ENCODE peak calls at places on chromosomes 13 and 19, in seven cellular contexts. One of them, this sample, is unnamed.

GRCh38 chr13:48853381-48854102 is 122.2 kb upstream of the FNDC3A start:
- DNase-seq in IMR-90: peak; percentile 67
- DNase-seq in mesendoderm: no peak
- DNase-seq in neuronal stem cell: no peak
- DNase-seq in H1: no peak
- DNase-seq in mesenchymal stem cell: peak; percentile 71
- DNase-seq in trophoblast cell: no peak
- DNase-seq in this sample: no peak

GRCh38 chr19:5074418-5074817 is 105.5 kb downstream of the KDM4B start:
- DNase-seq in IMR-90: no peak
- DNase-seq in mesendoderm: no peak
- DNase-seq in neuronal stem cell: no peak
- DNase-seq in H1: no peak
- DNase-seq in mesenchymal stem cell: no peak
- DNase-seq in trophoblast cell: no peak
- DNase-seq in this sample: no peak

GRCh38 chr13:110366733-110367132 is 59.6 kb downstream of the COL4A2 start:
- DNase-seq in IMR-90: no peak
- DNase-seq in mesendoderm: no peak
- DNase-seq in neuronal stem cell: no peak
- DNase-seq in H1: no peak
- DNase-seq in mesenchymal stem cell: no peak
- DNase-seq in trophoblast cell: no peak
- DNase-seq in this sample: no peak

GRCh38 chr13:108437496-108437895 is 168.0 kb downstream of the TNFSF13B start:
- DNase-seq in IMR-90: no peak
- DNase-seq in mesendoderm: no peak
- DNase-seq in neuronal stem cell: no peak
- DNase-seq in H1: no peak
- DNase-seq in mesenchymal stem cell: no peak
- DNase-seq in trophoblast cell: no peak
- DNase-seq in this sample: no peak

GRCh38 chr19:49343127-49343526 is 7.9 kb downstream of the CD37 start:
- DNase-seq in IMR-90: no peak
- DNase-seq in mesendoderm: no peak
- DNase-seq in neuronal stem cell: no peak
- DNase-seq in H1: no peak
- DNase-seq in mesenchymal stem cell: no peak
- DNase-seq in trophoblast cell: no peak
- DNase-seq in this sample: no peak

GRCh38 chr13:77745784-77746183 is 48.3 kb downstream of the SLAIN1 start:
- DNase-seq in IMR-90: no peak
- DNase-seq in mesendoderm: no peak
- DNase-seq in neuronal stem cell: no peak
- DNase-seq in H1: no peak
- DNase-seq in mesenchymal stem cell: no peak
- DNase-seq in trophoblast cell: no peak
- DNase-seq in this sample: no peak

GRCh38 chr19:43798546-43799409 is 3.5 kb downstream of the LYPD5 start:
- DNase-seq in IMR-90: no peak
- DNase-seq in mesendoderm: peak; percentile 76
- DNase-seq in neuronal stem cell: no peak
- DNase-seq in H1: peak; percentile 79
- DNase-seq in mesenchymal stem cell: no peak
- DNase-seq in trophoblast cell: peak; percentile 84
- DNase-seq in this sample: peak; percentile 90

GRCh38 chr19:10486551-10486950 is 16.6 kb downstream of the KEAP1 start:
- DNase-seq in IMR-90: no peak
- DNase-seq in mesendoderm: no peak
- DNase-seq in neuronal stem cell: no peak
- DNase-seq in H1: no peak
- DNase-seq in mesenchymal stem cell: no peak
- DNase-seq in trophoblast cell: no peak
- DNase-seq in this sample: no peak

GRCh38 chr13:21518617-21519144 is 59.6 kb upstream of the ZDHHC20 start:
- DNase-seq in IMR-90: no peak
- DNase-seq in mesendoderm: no peak
- DNase-seq in neuronal stem cell: no peak
- DNase-seq in H1: no peak
- DNase-seq in mesenchymal stem cell: no peak
- DNase-seq in trophoblast cell: no peak
- DNase-seq in this sample: no peak

GRCh38 chr19:39277598-39277997 is 9.4 kb downstream of the IFNL2 start:
- DNase-seq in IMR-90: no peak
- DNase-seq in mesendoderm: no peak
- DNase-seq in neuronal stem cell: no peak
- DNase-seq in H1: no peak
- DNase-seq in mesenchymal stem cell: peak; percentile 40
- DNase-seq in trophoblast cell: peak; percentile 63
- DNase-seq in this sample: no peak

GRCh38 chr13:109140777-109141354 is 511.5 kb downstream of the MYO16 start:
- DNase-seq in IMR-90: no peak
- DNase-seq in mesendoderm: no peak
- DNase-seq in neuronal stem cell: no peak
- DNase-seq in H1: no peak
- DNase-seq in mesenchymal stem cell: no peak
- DNase-seq in trophoblast cell: no peak
- DNase-seq in this sample: no peak

GRCh38 chr13:108086678-108087077 is 128.7 kb downstream of the LIG4 start:
- DNase-seq in IMR-90: peak; percentile 46
- DNase-seq in mesendoderm: peak; percentile 79
- DNase-seq in neuronal stem cell: no peak
- DNase-seq in H1: no peak
- DNase-seq in mesenchymal stem cell: peak; percentile 35
- DNase-seq in trophoblast cell: no peak
- DNase-seq in this sample: peak; percentile 39

GRCh38 chr13:20435616-20436368 is 89.9 kb downstream of the CRYL1 start:
- DNase-seq in IMR-90: no peak
- DNase-seq in mesendoderm: no peak
- DNase-seq in neuronal stem cell: no peak
- DNase-seq in H1: no peak
- DNase-seq in mesenchymal stem cell: no peak
- DNase-seq in trophoblast cell: no peak
- DNase-seq in this sample: peak; percentile 52

GRCh38 chr19:7928741-7929701 is 3.1 kb upstream of the CTXN1 start:
- DNase-seq in IMR-90: peak; percentile 88
- DNase-seq in mesendoderm: peak; percentile 91
- DNase-seq in neuronal stem cell: no peak
- DNase-seq in H1: peak; percentile 90
- DNase-seq in mesenchymal stem cell: peak; percentile 80
- DNase-seq in trophoblast cell: peak; percentile 62
- DNase-seq in this sample: peak; percentile 79

GRCh38 chr19:6414033-6414643 is 10.5 kb downstream of the KHSRP start:
- DNase-seq in IMR-90: no peak
- DNase-seq in mesendoderm: peak; percentile 52
- DNase-seq in neuronal stem cell: no peak
- DNase-seq in H1: peak; percentile 63
- DNase-seq in mesenchymal stem cell: no peak
- DNase-seq in trophoblast cell: no peak
- DNase-seq in this sample: peak; percentile 74

GRCh38 chr13:110323172-110323851 is 16.2 kb downstream of the COL4A2 start:
- DNase-seq in IMR-90: peak; percentile 96
- DNase-seq in mesendoderm: peak; percentile 58
- DNase-seq in neuronal stem cell: no peak
- DNase-seq in H1: no peak
- DNase-seq in mesenchymal stem cell: peak; percentile 81
- DNase-seq in trophoblast cell: peak; percentile 74
- DNase-seq in this sample: peak; percentile 40

GRCh38 chr13:83879431-83880171 is 2.7 kb downstream of the SLITRK1 start:
- DNase-seq in IMR-90: no peak
- DNase-seq in mesendoderm: no peak
- DNase-seq in neuronal stem cell: no peak
- DNase-seq in H1: peak; percentile 45
- DNase-seq in mesenchymal stem cell: no peak
- DNase-seq in trophoblast cell: no peak
- DNase-seq in this sample: peak; percentile 39

GRCh38 chr13:99740261-99740979 is 231.1 kb downstream of the ZIC5 start:
- DNase-seq in IMR-90: no peak
- DNase-seq in mesendoderm: peak; percentile 46
- DNase-seq in neuronal stem cell: no peak
- DNase-seq in H1: peak; percentile 28
- DNase-seq in mesenchymal stem cell: no peak
- DNase-seq in trophoblast cell: no peak
- DNase-seq in this sample: no peak

GRCh38 chr13:71079638-71080037 is 787.4 kb downstream of the DACH1 start:
- DNase-seq in IMR-90: no peak
- DNase-seq in mesendoderm: no peak
- DNase-seq in neuronal stem cell: no peak
- DNase-seq in H1: no peak
- DNase-seq in mesenchymal stem cell: no peak
- DNase-seq in trophoblast cell: no peak
- DNase-seq in this sample: no peak

DNA sequence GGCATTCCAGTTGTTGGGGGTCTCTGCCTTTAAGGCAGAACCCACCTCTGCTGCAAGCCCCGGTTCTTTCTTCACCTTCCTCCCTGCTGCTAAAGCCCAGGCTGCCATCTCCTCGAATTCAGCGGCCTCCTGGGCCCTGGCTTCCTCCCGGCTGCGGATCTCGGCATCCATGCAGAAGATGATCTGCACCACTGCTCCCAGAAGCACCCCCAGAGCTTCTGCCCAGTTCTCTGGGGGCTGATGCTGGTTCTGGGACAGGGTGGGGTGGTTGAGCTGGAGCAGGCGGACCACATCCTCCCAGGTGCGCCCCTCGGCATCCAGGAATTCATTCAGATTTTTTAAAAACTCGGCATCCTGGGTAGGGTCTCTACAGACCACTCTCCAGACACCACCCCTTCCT is 987 bp downstream of the PNMA8A start:
- DNase-seq in IMR-90: no peak
- DNase-seq in mesendoderm: no peak
- DNase-seq in neuronal stem cell: no peak
- DNase-seq in H1: no peak
- DNase-seq in mesenchymal stem cell: no peak
- DNase-seq in trophoblast cell: no peak
- DNase-seq in this sample: no peak
- H2BK120ac ChIP-seq in IMR-90: no peak overlapping the region
- H2BK120ac ChIP-seq in mesendoderm: no peak overlapping the region
- H2BK120ac ChIP-seq in neuronal stem cell: no peak overlapping the region
- H2BK120ac ChIP-seq in H1: no peak overlapping the region
- H2BK120ac ChIP-seq in mesenchymal stem cell: peak overlapping the region; percentile 7
- H2BK120ac ChIP-seq in trophoblast cell: no peak overlapping the region
- H2BK120ac ChIP-seq in this sample: no peak overlapping the region

DNA sequence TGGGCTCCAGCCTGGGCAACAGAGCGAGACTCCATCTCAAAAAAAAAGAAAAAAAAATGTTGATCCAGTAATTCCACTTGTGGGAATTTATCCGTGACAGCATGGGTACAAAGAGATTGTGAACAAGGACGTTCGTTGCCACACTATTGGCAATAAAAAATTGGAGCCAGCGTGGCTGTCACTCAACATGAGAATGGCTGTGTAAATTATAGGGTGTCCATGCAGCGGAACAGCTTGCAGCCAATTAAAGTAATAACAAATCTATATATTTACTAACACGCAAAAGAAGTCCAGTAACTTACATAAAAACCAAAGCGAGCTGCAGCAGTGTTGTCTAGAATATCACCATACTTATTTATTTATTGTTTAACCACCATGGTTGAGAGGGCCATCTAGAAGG is 19.3 kb downstream of the DPF1 start:
- DNase-seq in IMR-90: no peak
- DNase-seq in mesendoderm: no peak
- DNase-seq in neuronal stem cell: no peak
- DNase-seq in H1: no peak
- DNase-seq in mesenchymal stem cell: no peak
- DNase-seq in trophoblast cell: no peak
- DNase-seq in this sample: no peak
- H2BK120ac ChIP-seq in IMR-90: no peak overlapping the region
- H2BK120ac ChIP-seq in mesendoderm: no peak overlapping the region
- H2BK120ac ChIP-seq in neuronal stem cell: no peak overlapping the region
- H2BK120ac ChIP-seq in H1: no peak overlapping the region
- H2BK120ac ChIP-seq in mesenchymal stem cell: no peak overlapping the region
- H2BK120ac ChIP-seq in trophoblast cell: no peak overlapping the region
- H2BK120ac ChIP-seq in this sample: no peak overlapping the region

DNA sequence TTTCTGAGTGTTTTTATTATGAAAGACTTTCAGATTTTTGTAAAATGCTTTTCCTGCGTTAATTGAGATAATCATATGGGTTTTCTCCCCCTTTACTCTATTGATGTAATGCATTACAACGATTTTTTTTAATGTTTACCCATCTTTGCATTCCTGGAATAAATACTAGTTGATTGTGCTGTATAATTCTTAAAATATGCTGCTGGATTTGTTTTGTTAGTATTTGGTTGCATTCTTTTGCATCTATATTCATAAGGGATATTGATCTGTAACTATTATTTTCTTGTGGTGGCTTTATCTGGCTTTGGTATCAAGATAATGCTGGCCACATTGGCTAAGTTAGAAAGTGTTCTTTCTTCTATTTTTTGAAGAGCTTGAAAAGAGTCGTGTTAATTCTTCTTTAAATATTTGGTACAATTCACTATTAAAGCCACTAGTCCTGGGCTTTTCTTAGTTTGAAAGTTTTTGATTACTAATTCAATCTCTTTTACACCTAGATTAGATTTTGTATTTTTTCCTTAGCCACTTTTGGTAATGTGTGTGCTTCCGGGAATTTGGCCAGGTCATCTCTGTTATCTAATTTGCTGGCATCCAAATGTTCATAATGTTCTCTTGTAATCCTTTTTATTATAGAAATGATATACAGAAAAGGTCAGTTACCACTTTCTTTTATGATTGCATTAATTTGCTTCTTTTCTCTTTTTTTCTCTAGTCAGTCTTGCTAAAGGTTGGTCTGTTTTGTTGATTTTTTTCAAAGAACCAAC is 29.8 kb downstream of the KL start:
- DNase-seq in IMR-90: no peak
- DNase-seq in mesendoderm: no peak
- DNase-seq in neuronal stem cell: no peak
- DNase-seq in H1: no peak
- DNase-seq in mesenchymal stem cell: no peak
- DNase-seq in trophoblast cell: no peak
- DNase-seq in this sample: no peak
- H2BK120ac ChIP-seq in IMR-90: no peak overlapping the region
- H2BK120ac ChIP-seq in mesendoderm: no peak overlapping the region
- H2BK120ac ChIP-seq in neuronal stem cell: no peak overlapping the region
- H2BK120ac ChIP-seq in H1: no peak overlapping the region
- H2BK120ac ChIP-seq in mesenchymal stem cell: no peak overlapping the region
- H2BK120ac ChIP-seq in trophoblast cell: no peak overlapping the region
- H2BK120ac ChIP-seq in this sample: no peak overlapping the region

GRCh38 chr13:111469916-111470506 is 149.6 kb downstream of the TEX29 start:
- DNase-seq in IMR-90: no peak
- DNase-seq in mesendoderm: no peak
- DNase-seq in neuronal stem cell: no peak
- DNase-seq in H1: no peak
- DNase-seq in mesenchymal stem cell: no peak
- DNase-seq in trophoblast cell: no peak
- DNase-seq in this sample: no peak

GRCh38 chr13:111470933-111471332 is 150.5 kb downstream of the TEX29 start:
- DNase-seq in IMR-90: no peak
- DNase-seq in mesendoderm: no peak
- DNase-seq in neuronal stem cell: no peak
- DNase-seq in H1: no peak
- DNase-seq in mesenchymal stem cell: no peak
- DNase-seq in trophoblast cell: no peak
- DNase-seq in this sample: no peak

GRCh38 chr13:111468037-111468959 is 147.9 kb downstream of the TEX29 start:
- DNase-seq in IMR-90: no peak
- DNase-seq in mesendoderm: no peak
- DNase-seq in neuronal stem cell: no peak
- DNase-seq in H1: no peak
- DNase-seq in mesenchymal stem cell: no peak
- DNase-seq in trophoblast cell: no peak
- DNase-seq in this sample: no peak

GRCh38 chr13:111467111-111467890 is 146.9 kb downstream of the TEX29 start:
- DNase-seq in IMR-90: no peak
- DNase-seq in mesendoderm: no peak
- DNase-seq in neuronal stem cell: no peak
- DNase-seq in H1: peak; percentile 14
- DNase-seq in mesenchymal stem cell: no peak
- DNase-seq in trophoblast cell: no peak
- DNase-seq in this sample: no peak

GRCh38 chr13:111469450-111469849 is 149.0 kb downstream of the TEX29 start:
- DNase-seq in IMR-90: no peak
- DNase-seq in mesendoderm: no peak
- DNase-seq in neuronal stem cell: no peak
- DNase-seq in H1: no peak
- DNase-seq in mesenchymal stem cell: no peak
- DNase-seq in trophoblast cell: no peak
- DNase-seq in this sample: no peak
- H2BK120ac ChIP-seq in IMR-90: no peak overlapping the region
- H2BK120ac ChIP-seq in mesendoderm: no peak overlapping the region
- H2BK120ac ChIP-seq in neuronal stem cell: no peak overlapping the region
- H2BK120ac ChIP-seq in H1: no peak overlapping the region
- H2BK120ac ChIP-seq in mesenchymal stem cell: no peak overlapping the region
- H2BK120ac ChIP-seq in trophoblast cell: no peak overlapping the region
- H2BK120ac ChIP-seq in this sample: no peak overlapping the region

This sample was measured in H9.